ENCODE peak calls at places on chromosomes 5 and 9, in six cellular contexts. Y is PC-3, Q is PC-9, E is fibroblast of lung, V is neural progenitor cell, C is MM.1S. H is an unnamed sample. For H3K36me3, the result is how much of the 10 kb centered on the place peaks cover.

GRCh38 chr9:25891534-25891933 is 213.3 kb upstream of the TUSC1 start:
- DNase-seq in Y (no peak), Q (no peak), E (no peak), V (no peak), C (no peak), H (no peak)

GRCh38 chr9:18564018-18564880 is 90.3 kb downstream of the ADAMTSL1 start:
- DNase-seq in Y (no peak), Q (no peak), E (no peak), V (no peak), C (no peak), H (no peak)

GRCh38 chr5:37886207-37886905 is 46.5 kb upstream of the GDNF start:
- DNase-seq in Y (no peak), Q (no peak), E (peak), V (peak), C (no peak), H (no peak)

GRCh38 chr5:2752059-2752874 is 790 bp upstream of the IRX2 start:
- DNase-seq in Y (peak), Q (no peak), E (peak), V (peak), C (no peak), H (peak)

GRCh38 chr5:133397432-133397831 is 214.9 kb downstream of the FSTL4 start:
- DNase-seq in Y (no peak), Q (no peak), E (no peak), V (no peak), C (no peak), H (no peak)

GRCh38 chr9:115032300-115032699 is 85.7 kb downstream of the TNC start:
- DNase-seq in Y (no peak), Q (no peak), E (no peak), V (no peak), C (no peak), H (no peak)

GRCh38 chr5:80655231-80655784 is 525 bp upstream of the DHFR start:
- DNase-seq in Y (peak), Q (no peak), E (no peak), V (no peak), C (peak), H (peak)

GRCh38 chr9:6147847-6148246 is 67.8 kb upstream of the IL33 start:
- DNase-seq in Y (peak), Q (no peak), E (peak), V (no peak), C (no peak), H (peak)

GRCh38 chr5:66459728-66460127 is 136.5 kb upstream of the MAST4 start:
- DNase-seq in Y (no peak), Q (no peak), E (no peak), V (no peak), C (no peak), H (no peak)

DNA sequence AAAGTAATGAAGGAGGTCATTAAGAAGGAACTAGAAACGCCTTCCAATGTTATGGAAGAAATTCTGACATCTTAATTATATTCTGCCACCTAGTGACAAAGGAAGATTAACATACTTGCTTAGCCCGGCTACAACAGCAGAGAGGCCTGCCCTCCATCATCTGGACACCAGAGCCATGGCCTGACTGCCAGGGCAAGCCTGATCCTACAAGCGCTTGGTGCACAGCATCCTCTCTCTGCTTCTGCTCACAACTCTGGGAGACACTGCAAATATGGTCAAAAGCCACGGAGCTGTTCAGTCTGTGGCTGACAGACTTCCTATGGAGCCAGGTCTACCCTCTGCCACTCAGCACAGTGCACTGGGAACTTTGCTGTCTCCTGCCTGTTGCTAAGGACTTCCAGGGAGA is 87.3 kb upstream of the SLC44A1 start:
- DNase-seq in Y (peak), Q (peak), E (peak), V (peak), C (peak), H (peak)
- H2AFZ ChIP-seq in Y (no peak), Q (no peak), E (peak), V (peak), C (peak), H (no peak)

DNA sequence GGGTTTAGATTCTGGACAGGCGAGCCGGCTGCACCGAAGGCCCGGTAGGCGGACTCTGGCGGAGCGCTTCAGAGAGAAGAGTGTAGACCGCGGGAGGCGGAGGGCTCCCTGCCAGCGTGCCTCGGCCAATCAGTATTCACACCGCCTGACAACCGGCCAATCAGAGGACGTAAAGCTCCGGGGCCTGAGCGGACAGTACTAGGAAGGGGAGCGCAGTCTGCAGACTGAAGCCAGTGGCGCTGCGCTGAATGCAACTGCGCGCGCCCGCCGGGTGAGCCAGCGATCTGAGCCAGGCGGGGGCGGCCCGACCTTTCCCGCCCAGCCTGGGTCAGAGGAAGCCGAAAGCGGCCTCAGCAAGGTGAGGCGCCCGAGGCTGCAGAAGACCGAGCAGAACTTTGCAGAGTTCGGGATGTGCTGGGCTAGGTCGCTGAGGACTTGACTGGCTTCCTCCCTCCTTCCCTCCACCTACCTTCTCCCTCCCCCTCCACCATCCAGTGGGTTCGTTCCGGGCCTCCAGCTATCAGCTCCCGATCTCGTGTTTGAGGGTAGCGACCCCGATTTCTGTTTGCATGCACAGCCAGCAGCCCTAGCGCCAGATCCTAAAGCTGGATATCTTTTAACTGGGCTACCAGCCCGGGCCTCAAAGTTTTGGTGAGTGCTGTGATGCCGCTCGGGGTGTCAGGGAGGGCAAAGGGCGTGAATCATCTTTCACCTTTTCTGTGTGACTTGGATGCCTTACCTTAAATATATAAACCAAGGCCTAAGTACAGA is at the start of gene DMRT2:
- DNase-seq in Y (no peak), Q (no peak), E (peak), V (no peak), C (peak), H (peak)
- TF ChIP-seq EZH2 in Y (no peak), Q (no peak), E (peak), V (no peak), C (no peak), H (no peak)

GRCh38 chr9:137820161-137820855 is 57.3 kb upstream of the CACNA1B start:
- DNase-seq in Y (no peak), Q (no peak), E (no peak), V (no peak), C (no peak), H (no peak)
- H3K36me3 ChIP-seq in Y (under half), Q (under half), E (under half), V (under half), C (under half), H (under half)

GRCh38 chr9:134294228-134295071 is 31.8 kb upstream of the RXRA start:
- DNase-seq in Y (no peak), Q (no peak), E (peak), V (peak), C (no peak), H (no peak)

GRCh38 chr9:134293031-134293521 is 33.2 kb upstream of the RXRA start:
- DNase-seq in Y (no peak), Q (no peak), E (no peak), V (no peak), C (no peak), H (no peak)

GRCh38 chr9:134295101-134295745 is 31.0 kb upstream of the RXRA start:
- DNase-seq in Y (no peak), Q (no peak), E (no peak), V (no peak), C (no peak), H (no peak)

GRCh38 chr9:134291961-134292871 is 34.0 kb upstream of the RXRA start:
- DNase-seq in Y (no peak), Q (no peak), E (no peak), V (no peak), C (no peak), H (no peak)

GRCh38 chr9:134293576-134294227 is 32.6 kb upstream of the RXRA start:
- DNase-seq in Y (no peak), Q (no peak), E (peak), V (no peak), C (no peak), H (no peak)
- H2AFZ ChIP-seq in Y (no peak), Q (no peak), E (peak), V (no peak), C (no peak), H (no peak)

DNA sequence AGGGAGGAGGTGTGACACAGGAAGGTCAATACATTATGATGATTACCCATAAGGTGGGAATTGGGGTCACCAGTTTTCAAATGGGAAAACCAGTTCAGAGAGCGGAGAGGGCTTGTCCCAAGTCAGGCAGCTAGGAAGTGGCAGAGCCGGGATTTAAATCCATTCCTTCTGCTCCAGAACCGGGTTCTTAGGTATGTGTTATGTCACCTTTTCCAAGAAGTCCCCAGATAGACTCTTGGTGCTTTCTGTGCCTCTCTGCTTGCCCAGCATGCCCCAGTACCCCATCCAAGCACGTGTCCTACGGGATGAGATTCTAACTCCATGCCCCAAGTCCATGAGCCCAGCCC is 69.9 kb downstream of the LMX1B start:
- DNase-seq in Y (no peak), Q (no peak), E (no peak), V (no peak), C (no peak), H (no peak)
- TF ChIP-seq EZH2 in Y (no peak), Q (no peak), E (no peak), V (no peak), C (peak), H (no peak)

GRCh38 chr9:116243708-116244107 is 90.1 kb downstream of the PAPPA start:
- DNase-seq in Y (no peak), Q (no peak), E (no peak), V (no peak), C (no peak), H (no peak)
- H3K36me3 ChIP-seq in Y (under half), Q (under half), E (under half), V (under half), C (under half), H (under half)

GRCh38 chr5:150257424-150257823 is 32.1 kb downstream of the CAMK2A start:
- DNase-seq in Y (no peak), Q (no peak), E (no peak), V (no peak), C (no peak), H (no peak)

GRCh38 chr5:150255659-150256415 is 33.7 kb downstream of the CAMK2A start:
- DNase-seq in Y (no peak), Q (no peak), E (peak), V (peak), C (no peak), H (no peak)

GRCh38 chr5:150256416-150257064 is 33.0 kb downstream of the CAMK2A start:
- DNase-seq in Y (no peak), Q (no peak), E (no peak), V (peak), C (no peak), H (no peak)

GRCh38 chr5:150261231-150261630 is 28.3 kb downstream of the CAMK2A start:
- DNase-seq in Y (peak), Q (peak), E (no peak), V (no peak), C (no peak), H (no peak)

DNA sequence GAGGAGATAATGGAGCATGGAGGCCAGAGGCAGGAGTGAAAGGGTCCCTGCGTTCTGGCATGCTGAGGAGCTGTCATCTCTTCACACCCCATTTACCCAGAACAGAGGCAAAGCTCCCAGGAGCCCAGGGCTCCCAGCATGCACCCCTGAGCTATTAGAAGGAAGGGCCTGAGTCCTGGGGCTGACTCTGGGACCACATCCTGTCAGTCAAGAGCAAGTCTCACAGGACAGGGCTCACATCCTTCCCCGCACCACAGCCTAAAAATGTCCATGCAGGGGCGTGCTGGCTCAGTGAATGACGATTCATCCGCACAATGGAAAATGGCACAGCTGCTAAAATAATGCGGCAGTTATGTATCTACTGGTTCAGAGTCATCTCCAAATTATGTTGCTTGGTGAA is 31.4 kb downstream of the CAMK2A start:
- DNase-seq in Y (no peak), Q (no peak), E (peak), V (peak), C (no peak), H (no peak)
- H2AFZ ChIP-seq in Y (no peak), Q (no peak), E (no peak), V (no peak), C (no peak), H (no peak)

GRCh38 chr9:113521693-113522260 is 58.2 kb downstream of the RGS3 start:
- DNase-seq in Y (no peak), Q (no peak), E (no peak), V (no peak), C (peak), H (no peak)
- TF ChIP-seq EZH2 in Y (no peak), Q (no peak), E (no peak), V (no peak), C (no peak), H (no peak)

DNA sequence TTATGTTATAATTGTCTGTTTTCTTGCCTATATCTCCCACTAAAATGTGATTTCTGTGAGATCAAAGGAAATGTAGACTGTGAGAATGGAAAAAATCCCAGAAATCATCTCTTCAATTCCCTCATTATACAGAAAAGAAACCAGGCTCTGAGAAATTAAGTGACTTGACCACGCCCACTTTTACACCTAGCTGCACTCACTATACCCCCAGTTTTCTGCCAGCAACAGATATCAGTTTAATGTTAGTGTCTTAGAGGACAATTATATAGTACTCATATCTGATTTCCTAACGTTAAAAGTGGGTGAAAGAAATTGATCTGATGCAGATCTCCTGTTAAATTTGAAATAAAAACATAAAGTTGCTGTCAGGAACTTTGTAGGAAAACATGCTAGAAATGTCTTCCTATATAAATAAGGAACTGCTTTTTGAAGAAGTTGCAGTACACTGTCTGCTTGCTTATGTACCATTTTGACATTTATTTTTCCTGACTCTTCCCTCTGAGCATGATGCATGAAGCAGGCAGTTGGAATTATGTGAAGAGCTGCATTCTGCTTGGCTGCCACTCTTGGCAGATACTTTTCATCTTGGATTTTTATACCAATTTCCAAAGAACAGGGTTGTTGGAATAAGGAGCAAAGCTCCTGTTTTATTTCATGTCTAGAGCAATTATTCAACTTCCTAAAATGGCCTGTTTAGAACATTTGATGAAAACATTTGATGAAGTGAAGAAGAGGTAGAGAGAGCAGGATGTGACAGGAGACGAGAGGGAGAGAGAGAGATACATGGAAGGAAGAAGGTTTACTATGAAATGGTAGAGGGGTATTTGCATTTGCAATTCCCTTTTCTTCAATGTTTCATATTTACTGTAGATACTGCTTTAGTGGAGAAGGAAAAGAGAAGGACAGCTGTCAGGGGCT is 57.3 kb upstream of the RICTOR start:
- DNase-seq in Y (no peak), Q (no peak), E (no peak), V (no peak), C (no peak), H (no peak)
- H3K36me3 ChIP-seq in Y (under half), Q (under half), E (under half), V (under half), C (under half), H (under half)